ENCODE peak calls at places on chromosomes 4 and X, in five cellular contexts. S is NCI-H1417, G is nephron progenitor cell, H is HAP-1, F is fibroblast of pulmonary artery. B is an unnamed sample.

GRCh38 chrX:68830486-68831404 is 1.9 kb downstream of the EFNB1 start:
- DNase-seq in S (peak), G (no peak), H (peak), F (no peak), B (no peak)

GRCh38 chr4:107391630-107392028 is 328.4 kb downstream of the PAPSS1 start:
- DNase-seq in S (no peak), G (no peak), H (no peak), F (no peak), B (no peak)

GRCh38 chr4:65917486-65917885 is 247.2 kb upstream of the EPHA5 start:
- DNase-seq in S (no peak), G (no peak), H (no peak), F (peak), B (no peak)

GRCh38 chr4:121950680-121951569 is 935 bp downstream of the TRPC3 start:
- DNase-seq in S (peak), G (peak), H (peak), F (no peak), B (no peak)

GRCh38 chr4:76439491-76439890 is 4.5 kb downstream of the SHROOM3 start:
- DNase-seq in S (no peak), G (no peak), H (no peak), F (no peak), B (no peak)

GRCh38 chr4:123898941-123899666 is 502.5 kb downstream of the SPRY1 start:
- DNase-seq in S (no peak), G (no peak), H (no peak), F (no peak), B (no peak)

GRCh38 chr4:134215636-134216340 is 14.2 kb upstream of the PABPC4L start:
- DNase-seq in S (no peak), G (no peak), H (no peak), F (peak), B (no peak)

GRCh38 chr4:100836929-100837328 is 319.1 kb upstream of the EMCN start:
- DNase-seq in S (no peak), G (no peak), H (peak), F (no peak), B (no peak)

GRCh38 chr4:8290701-8290970 is 21.1 kb downstream of the HTRA3 start:
- DNase-seq in S (no peak), G (no peak), H (no peak), F (no peak), B (no peak)

GRCh38 chr4:5780831-5781480 is 70.0 kb downstream of the EVC start:
- DNase-seq in S (no peak), G (no peak), H (no peak), F (peak), B (no peak)

GRCh38 chrX:49155243-49155899 is 7.2 kb upstream of the MAGIX start:
- DNase-seq in S (peak), G (peak), H (peak), F (peak), B (peak)

GRCh38 chr4:128286474-128287158 is 997 bp downstream of the PGRMC2 start:
- DNase-seq in S (peak), G (no peak), H (peak), F (peak), B (peak)

GRCh38 chrX:81316163-81316562 is 114.3 kb downstream of the SH3BGRL start:
- DNase-seq in S (no peak), G (no peak), H (no peak), F (peak), B (no peak)

GRCh38 chr4:84680956-84681355 is 98.0 kb downstream of the CDS1 start:
- DNase-seq in S (no peak), G (no peak), H (no peak), F (no peak), B (no peak)

GRCh38 chr4:57430706-57431105 is 320.5 kb upstream of the IGFBP7 start:
- DNase-seq in S (no peak), G (no peak), H (no peak), F (no peak), B (no peak)

GRCh38 chr4:104756837-104757236 is 262.1 kb upstream of the CXXC4 start:
- DNase-seq in S (no peak), G (no peak), H (no peak), F (no peak), B (no peak)

GRCh38 chr4:185713272-185713671 is 98.7 kb downstream of the SORBS2 start:
- DNase-seq in S (no peak), G (no peak), H (no peak), F (peak), B (no peak)

GRCh38 chr4:4554234-4554633 is 12.4 kb upstream of the STX18 start:
- DNase-seq in S (peak), G (no peak), H (no peak), F (no peak), B (no peak)

GRCh38 chr4:83019794-83020497 is 9.3 kb upstream of the LIN54 start:
- DNase-seq in S (no peak), G (no peak), H (no peak), F (no peak), B (peak)

GRCh38 chr4:87916636-87917035 is 58.9 kb upstream of the SPP1 start:
- DNase-seq in S (no peak), G (no peak), H (no peak), F (no peak), B (peak)

B was measured in OCI-M1.